ENCODE peak calls at places on chromosomes 5 and 9, in seven cellular contexts. One of them, this sample, is unnamed.

GRCh38 chr9:92669527-92669889 is 423 bp downstream of the IPPK start:
- DNase-seq in endothelial cell: peak; percentile 50
- DNase-seq in GM20000: peak; percentile 67
- DNase-seq in Peyer's patch: peak; percentile 62
- DNase-seq in left lung: peak; percentile 50
- DNase-seq in endodermal cell: peak; percentile 75
- DNase-seq in breast epithelium: peak; percentile 53
- DNase-seq in this sample: peak; percentile 44

GRCh38 chr9:691825-692363 is 149.6 kb upstream of the DMRT1 start:
- DNase-seq in endothelial cell: no peak
- DNase-seq in GM20000: no peak
- DNase-seq in Peyer's patch: no peak
- DNase-seq in left lung: no peak
- DNase-seq in endodermal cell: peak; percentile 28
- DNase-seq in breast epithelium: no peak
- DNase-seq in this sample: no peak

GRCh38 chr5:163460562-163461176 is at the start of gene HMMR:
- DNase-seq in endothelial cell: no peak
- DNase-seq in GM20000: no peak
- DNase-seq in Peyer's patch: no peak
- DNase-seq in left lung: no peak
- DNase-seq in endodermal cell: no peak
- DNase-seq in breast epithelium: no peak
- DNase-seq in this sample: no peak

GRCh38 chr5:150523472-150524350 is 15.8 kb downstream of the NDST1 start:
- DNase-seq in endothelial cell: peak; percentile 40
- DNase-seq in GM20000: peak; percentile 82
- DNase-seq in Peyer's patch: no peak
- DNase-seq in left lung: no peak
- DNase-seq in endodermal cell: peak; percentile 82
- DNase-seq in breast epithelium: no peak
- DNase-seq in this sample: no peak

GRCh38 chr5:71588533-71588885 is 1.4 kb downstream of the MCCC2 start:
- DNase-seq in endothelial cell: no peak
- DNase-seq in GM20000: no peak
- DNase-seq in Peyer's patch: no peak
- DNase-seq in left lung: no peak
- DNase-seq in endodermal cell: no peak
- DNase-seq in breast epithelium: no peak
- DNase-seq in this sample: no peak

GRCh38 chr9:110025551-110026170 is 182.3 kb downstream of the C9orf152 start:
- DNase-seq in endothelial cell: no peak
- DNase-seq in GM20000: no peak
- DNase-seq in Peyer's patch: no peak
- DNase-seq in left lung: no peak
- DNase-seq in endodermal cell: no peak
- DNase-seq in breast epithelium: no peak
- DNase-seq in this sample: no peak

GRCh38 chr9:69386651-69387050 is 61.6 kb downstream of the ENTREP1 start:
- DNase-seq in endothelial cell: no peak
- DNase-seq in GM20000: no peak
- DNase-seq in Peyer's patch: no peak
- DNase-seq in left lung: no peak
- DNase-seq in endodermal cell: no peak
- DNase-seq in breast epithelium: no peak
- DNase-seq in this sample: no peak

GRCh38 chr5:154370730-154371334 is 75.0 kb upstream of the SAP30L start:
- DNase-seq in endothelial cell: no peak
- DNase-seq in GM20000: no peak
- DNase-seq in Peyer's patch: no peak
- DNase-seq in left lung: no peak
- DNase-seq in endodermal cell: no peak
- DNase-seq in breast epithelium: no peak
- DNase-seq in this sample: no peak

GRCh38 chr5:153866176-153866575 is 172.5 kb downstream of the FAM114A2 start:
- DNase-seq in endothelial cell: no peak
- DNase-seq in GM20000: no peak
- DNase-seq in Peyer's patch: no peak
- DNase-seq in left lung: no peak
- DNase-seq in endodermal cell: no peak
- DNase-seq in breast epithelium: no peak
- DNase-seq in this sample: no peak

GRCh38 chr5:74378464-74378863 is 262.1 kb downstream of the ENC1 start:
- DNase-seq in endothelial cell: no peak
- DNase-seq in GM20000: no peak
- DNase-seq in Peyer's patch: no peak
- DNase-seq in left lung: no peak
- DNase-seq in endodermal cell: no peak
- DNase-seq in breast epithelium: no peak
- DNase-seq in this sample: no peak

GRCh38 chr5:142872795-142873194 is 102.6 kb downstream of the ARHGAP26 start:
- DNase-seq in endothelial cell: no peak
- DNase-seq in GM20000: no peak
- DNase-seq in Peyer's patch: peak; percentile 72
- DNase-seq in left lung: peak; percentile 49
- DNase-seq in endodermal cell: no peak
- DNase-seq in breast epithelium: no peak
- DNase-seq in this sample: no peak

GRCh38 chr5:144467795-144468194 is 297.1 kb downstream of the KCTD16 start:
- DNase-seq in endothelial cell: peak; percentile 37
- DNase-seq in GM20000: no peak
- DNase-seq in Peyer's patch: no peak
- DNase-seq in left lung: no peak
- DNase-seq in endodermal cell: peak; percentile 87
- DNase-seq in breast epithelium: no peak
- DNase-seq in this sample: no peak

GRCh38 chr5:96476654-96477053 is 43.6 kb upstream of the PCSK1 start:
- DNase-seq in endothelial cell: no peak
- DNase-seq in GM20000: no peak
- DNase-seq in Peyer's patch: no peak
- DNase-seq in left lung: no peak
- DNase-seq in endodermal cell: no peak
- DNase-seq in breast epithelium: no peak
- DNase-seq in this sample: no peak

GRCh38 chr5:50445281-50445949 is 4.3 kb upstream of the EMB start:
- DNase-seq in endothelial cell: no peak
- DNase-seq in GM20000: peak; percentile 30
- DNase-seq in Peyer's patch: no peak
- DNase-seq in left lung: no peak
- DNase-seq in endodermal cell: no peak
- DNase-seq in breast epithelium: no peak
- DNase-seq in this sample: no peak

GRCh38 chr9:137376386-137376785 is 46.6 kb downstream of the EXD3 start:
- DNase-seq in endothelial cell: no peak
- DNase-seq in GM20000: no peak
- DNase-seq in Peyer's patch: no peak
- DNase-seq in left lung: peak; percentile 10
- DNase-seq in endodermal cell: no peak
- DNase-seq in breast epithelium: no peak
- DNase-seq in this sample: no peak

GRCh38 chr5:174752121-174752520 is 27.7 kb downstream of the MSX2 start:
- DNase-seq in endothelial cell: no peak
- DNase-seq in GM20000: no peak
- DNase-seq in Peyer's patch: no peak
- DNase-seq in left lung: no peak
- DNase-seq in endodermal cell: no peak
- DNase-seq in breast epithelium: no peak
- DNase-seq in this sample: no peak

GRCh38 chr9:131436865-131437271 is 43.0 kb downstream of the PRRC2B start:
- DNase-seq in endothelial cell: no peak
- DNase-seq in GM20000: no peak
- DNase-seq in Peyer's patch: no peak
- DNase-seq in left lung: no peak
- DNase-seq in endodermal cell: peak; percentile 77
- DNase-seq in breast epithelium: no peak
- DNase-seq in this sample: no peak

GRCh38 chr9:112858625-112859147 is 32.0 kb downstream of the SLC46A2 start:
- DNase-seq in endothelial cell: no peak
- DNase-seq in GM20000: peak; percentile 62
- DNase-seq in Peyer's patch: no peak
- DNase-seq in left lung: peak; percentile 51
- DNase-seq in endodermal cell: no peak
- DNase-seq in breast epithelium: no peak
- DNase-seq in this sample: no peak

GRCh38 chr9:91865041-91865440 is 85.0 kb downstream of the ROR2 start:
- DNase-seq in endothelial cell: no peak
- DNase-seq in GM20000: no peak
- DNase-seq in Peyer's patch: no peak
- DNase-seq in left lung: no peak
- DNase-seq in endodermal cell: peak; percentile 29
- DNase-seq in breast epithelium: no peak
- DNase-seq in this sample: no peak

GRCh38 chr5:83516962-83517750 is 45.6 kb downstream of the VCAN start:
- DNase-seq in endothelial cell: no peak
- DNase-seq in GM20000: no peak
- DNase-seq in Peyer's patch: no peak
- DNase-seq in left lung: no peak
- DNase-seq in endodermal cell: no peak
- DNase-seq in breast epithelium: no peak
- DNase-seq in this sample: no peak

DNA sequence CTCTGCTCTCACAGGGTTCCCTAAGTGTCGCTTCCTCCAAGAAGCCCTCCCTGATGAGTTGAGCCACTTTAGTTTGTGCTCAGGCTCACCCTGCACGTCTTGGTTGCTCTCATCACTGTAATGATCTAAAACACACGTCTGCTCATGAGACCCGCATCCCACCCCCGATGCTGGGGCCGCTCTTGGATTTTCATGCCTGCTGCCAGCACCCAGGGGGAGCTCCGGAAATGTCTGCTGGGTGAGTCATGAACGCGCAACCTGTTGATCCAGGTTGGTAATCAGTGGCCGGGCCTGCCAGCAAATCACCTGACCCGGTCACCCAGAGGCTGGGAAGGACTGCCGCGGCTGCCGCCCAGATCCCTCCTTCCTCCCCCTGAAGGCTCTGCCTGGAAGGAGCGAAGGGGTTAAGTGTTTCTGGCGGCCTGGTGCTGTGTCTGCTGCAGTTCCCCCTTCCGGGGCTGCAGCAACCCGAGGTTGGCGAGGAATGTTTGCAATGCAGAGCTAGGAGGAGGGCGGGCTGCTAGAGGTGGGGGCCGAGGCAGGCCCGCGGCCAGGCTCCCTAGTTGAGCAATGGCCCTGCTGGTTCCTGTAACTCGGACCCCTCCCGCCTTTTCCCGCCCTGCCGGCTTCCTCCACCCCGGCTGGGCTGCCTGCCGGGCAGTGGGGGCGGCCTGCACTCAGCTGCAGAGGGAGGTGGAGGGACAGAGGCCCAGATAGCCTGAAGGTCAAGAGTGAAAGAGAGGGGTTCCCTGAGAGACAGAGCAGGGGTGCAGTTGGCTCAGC is 156.1 kb upstream of the IER5L start:
- DNase-seq in endothelial cell: peak; percentile 41
- DNase-seq in GM20000: no peak
- DNase-seq in Peyer's patch: peak; percentile 81
- DNase-seq in left lung: peak; percentile 96
- DNase-seq in endodermal cell: peak; percentile 98
- DNase-seq in breast epithelium: peak; percentile 92
- DNase-seq in this sample: no peak
- TF ChIP-seq CTCF in endothelial cell: no peak
- TF ChIP-seq CTCF in GM20000: no peak
- TF ChIP-seq CTCF in Peyer's patch: peak; percentile 33
- TF ChIP-seq CTCF in left lung: no peak
- TF ChIP-seq CTCF in endodermal cell: peak; percentile 33
- TF ChIP-seq CTCF in breast epithelium: no peak
- TF ChIP-seq CTCF in this sample: no peak

GRCh38 chr9:27384262-27385014 is 87.5 kb upstream of the EQTN start:
- DNase-seq in endothelial cell: no peak
- DNase-seq in GM20000: no peak
- DNase-seq in Peyer's patch: no peak
- DNase-seq in left lung: no peak
- DNase-seq in endodermal cell: no peak
- DNase-seq in breast epithelium: no peak
- DNase-seq in this sample: no peak

GRCh38 chr9:27385606-27386005 is 88.7 kb upstream of the EQTN start:
- DNase-seq in endothelial cell: no peak
- DNase-seq in GM20000: no peak
- DNase-seq in Peyer's patch: no peak
- DNase-seq in left lung: peak; percentile 61
- DNase-seq in endodermal cell: no peak
- DNase-seq in breast epithelium: no peak
- DNase-seq in this sample: no peak

GRCh38 chr9:27386759-27387158 is 89.8 kb upstream of the EQTN start:
- DNase-seq in endothelial cell: no peak
- DNase-seq in GM20000: no peak
- DNase-seq in Peyer's patch: no peak
- DNase-seq in left lung: no peak
- DNase-seq in endodermal cell: no peak
- DNase-seq in breast epithelium: no peak
- DNase-seq in this sample: no peak

GRCh38 chr9:27391495-27391894 is 94.5 kb upstream of the EQTN start:
- DNase-seq in endothelial cell: no peak
- DNase-seq in GM20000: no peak
- DNase-seq in Peyer's patch: no peak
- DNase-seq in left lung: no peak
- DNase-seq in endodermal cell: no peak
- DNase-seq in breast epithelium: no peak
- DNase-seq in this sample: no peak

GRCh38 chr9:27387722-27388121 is 90.8 kb upstream of the EQTN start:
- DNase-seq in endothelial cell: no peak
- DNase-seq in GM20000: no peak
- DNase-seq in Peyer's patch: no peak
- DNase-seq in left lung: no peak
- DNase-seq in endodermal cell: no peak
- DNase-seq in breast epithelium: no peak
- DNase-seq in this sample: no peak
- TF ChIP-seq CTCF in endothelial cell: no peak
- TF ChIP-seq CTCF in GM20000: no peak
- TF ChIP-seq CTCF in Peyer's patch: no peak
- TF ChIP-seq CTCF in left lung: no peak
- TF ChIP-seq CTCF in endodermal cell: no peak
- TF ChIP-seq CTCF in breast epithelium: no peak
- TF ChIP-seq CTCF in this sample: no peak

DNA sequence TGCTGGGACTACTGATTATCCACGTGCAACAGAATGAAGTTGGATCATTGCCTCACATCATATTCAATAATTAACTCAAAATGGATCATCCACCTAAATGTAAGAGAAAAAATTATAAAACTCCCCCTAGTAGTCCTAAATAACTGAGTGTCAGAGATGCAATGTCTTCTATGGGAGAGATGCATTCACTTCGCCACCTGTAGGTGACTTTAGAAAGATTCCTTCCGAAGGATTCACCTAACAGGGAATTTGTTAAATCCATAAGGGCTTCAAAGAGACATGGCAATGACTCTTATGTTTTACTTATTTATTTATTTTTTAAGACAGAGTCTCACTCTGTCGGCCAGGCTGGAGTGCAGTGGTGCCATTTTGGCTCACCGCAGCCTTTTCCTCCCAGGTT is 526.0 kb downstream of the MTRR start:
- DNase-seq in endothelial cell: no peak
- DNase-seq in GM20000: no peak
- DNase-seq in Peyer's patch: no peak
- DNase-seq in left lung: no peak
- DNase-seq in endodermal cell: no peak
- DNase-seq in breast epithelium: no peak
- DNase-seq in this sample: no peak
- TF ChIP-seq CTCF in endothelial cell: peak; percentile 17
- TF ChIP-seq CTCF in GM20000: no peak
- TF ChIP-seq CTCF in Peyer's patch: no peak
- TF ChIP-seq CTCF in left lung: no peak
- TF ChIP-seq CTCF in endodermal cell: peak; percentile 73
- TF ChIP-seq CTCF in breast epithelium: no peak
- TF ChIP-seq CTCF in this sample: no peak

GRCh38 chr5:64637837-64638443 is 52.4 kb upstream of the SHISAL2B start:
- DNase-seq in endothelial cell: no peak
- DNase-seq in GM20000: peak; percentile 8
- DNase-seq in Peyer's patch: no peak
- DNase-seq in left lung: no peak
- DNase-seq in endodermal cell: peak; percentile 75
- DNase-seq in breast epithelium: no peak
- DNase-seq in this sample: no peak
- TF ChIP-seq CTCF in endothelial cell: no peak
- TF ChIP-seq CTCF in GM20000: no peak
- TF ChIP-seq CTCF in Peyer's patch: no peak
- TF ChIP-seq CTCF in left lung: no peak
- TF ChIP-seq CTCF in endodermal cell: peak; percentile 39
- TF ChIP-seq CTCF in breast epithelium: no peak
- TF ChIP-seq CTCF in this sample: no peak

This sample was measured in natural killer cell.